ENCODE peak calls at places on chromosomes 12 and 14, in five cellular contexts. Z is ovary, X is fibroblast of lung, T is heart right ventricle, V is suprapubic skin. H is an unnamed sample.

GRCh38 chr12:87813476-87814234 is 215.5 kb downstream of the C12orf50 start:
- DNase-seq in Z (no peak), X (peak), T (no peak), V (no peak), H (no peak)

GRCh38 chr14:31229638-31230229 is 22.1 kb upstream of the HECTD1 start:
- DNase-seq in Z (peak), X (peak), T (peak), V (peak), H (no peak)

GRCh38 chr12:40829738-40830144 is 137.5 kb downstream of the CNTN1 start:
- DNase-seq in Z (no peak), X (no peak), T (no peak), V (no peak), H (no peak)

GRCh38 chr12:115790526-115790925 is 487.0 kb downstream of the MED13L start:
- DNase-seq in Z (no peak), X (no peak), T (no peak), V (no peak), H (no peak)

GRCh38 chr14:94441130-94441529 is 11.5 kb downstream of the SERPINA11 start:
- DNase-seq in Z (no peak), X (no peak), T (no peak), V (no peak), H (no peak)

GRCh38 chr14:103428732-103429556 is 43.7 kb downstream of the MARK3 start:
- DNase-seq in Z (no peak), X (no peak), T (no peak), V (no peak), H (no peak)

GRCh38 chr12:3130053-3130805 is 53.0 kb downstream of the TSPAN9 start:
- DNase-seq in Z (no peak), X (peak), T (peak), V (no peak), H (no peak)

GRCh38 chr12:91877461-91878230 is 268.0 kb downstream of the BTG1 start:
- DNase-seq in Z (no peak), X (no peak), T (no peak), V (no peak), H (no peak)

GRCh38 chr12:69570000-69570516 is 15.2 kb upstream of the CCT2 start:
- DNase-seq in Z (no peak), X (no peak), T (no peak), V (no peak), H (no peak)

GRCh38 chr14:92900660-92901059 is 22.3 kb upstream of the CHGA start:
- DNase-seq in Z (no peak), X (no peak), T (no peak), V (no peak), H (no peak)

GRCh38 chr14:73888460-73888725 is 1.7 kb downstream of the ZNF410 start:
- DNase-seq in Z (no peak), X (no peak), T (no peak), V (no peak), H (no peak)

GRCh38 chr12:99809921-99810320 is 162.4 kb downstream of the GARIN6 start:
- DNase-seq in Z (no peak), X (no peak), T (no peak), V (no peak), H (no peak)

GRCh38 chr12:27284751-27285150 is 40.7 kb downstream of the STK38L start:
- DNase-seq in Z (no peak), X (peak), T (no peak), V (no peak), H (no peak)

GRCh38 chr14:34172477-34173368 is 221.8 kb upstream of the EGLN3 start:
- DNase-seq in Z (no peak), X (no peak), T (no peak), V (no peak), H (no peak)

GRCh38 chr14:86052868-86053267 is 522.9 kb downstream of the FLRT2 start:
- DNase-seq in Z (no peak), X (no peak), T (no peak), V (no peak), H (no peak)

GRCh38 chr14:53355581-53356112 is 202.5 kb upstream of the DDHD1 start:
- DNase-seq in Z (no peak), X (peak), T (no peak), V (no peak), H (no peak)

GRCh38 chr12:1443421-1444141 is 150.8 kb downstream of the FBXL14 start:
- DNase-seq in Z (no peak), X (peak), T (no peak), V (no peak), H (no peak)

GRCh38 chr14:105776924-105777323 is 250.5 kb downstream of the TMEM121 start:
- DNase-seq in Z (no peak), X (no peak), T (no peak), V (no peak), H (no peak)

GRCh38 chr14:103528158-103528511 is 861 bp upstream of the TRMT61A start:
- DNase-seq in Z (no peak), X (peak), T (peak), V (no peak), H (no peak)

GRCh38 chr12:58933068-58933681 is 12.9 kb upstream of the LRIG3 start:
- DNase-seq in Z (no peak), X (no peak), T (no peak), V (no peak), H (no peak)

GRCh38 chr12:46921754-46922113 is 95.9 kb upstream of the SLC38A4 start:
- DNase-seq in Z (no peak), X (peak), T (no peak), V (no peak), H (no peak)

GRCh38 chr14:70281938-70282337 is 77.5 kb downstream of the COX16 start:
- DNase-seq in Z (no peak), X (no peak), T (no peak), V (no peak), H (no peak)

GRCh38 chr14:71824816-71825215 is 107.4 kb upstream of the RGS6 start:
- DNase-seq in Z (no peak), X (no peak), T (no peak), V (no peak), H (no peak)

GRCh38 chr12:45216983-45217485 is 1.1 kb downstream of the ANO6 start:
- DNase-seq in Z (no peak), X (no peak), T (no peak), V (no peak), H (no peak)

GRCh38 chr12:1760566-1761382 is 59.6 kb upstream of the LRTM2 start:
- DNase-seq in Z (no peak), X (peak), T (no peak), V (no peak), H (no peak)

GRCh38 chr14:24837280-24838046 is 203.5 kb upstream of the GZMB start:
- DNase-seq in Z (no peak), X (no peak), T (no peak), V (no peak), H (no peak)

GRCh38 chr14:22887990-22888378 is 5.0 kb downstream of the REM2 start:
- DNase-seq in Z (no peak), X (no peak), T (no peak), V (no peak), H (no peak)

GRCh38 chr12:94805749-94806148 is 155.4 kb upstream of the TMCC3 start:
- DNase-seq in Z (no peak), X (peak), T (no peak), V (no peak), H (no peak)

GRCh38 chr14:100038065-100038464 is 27.2 kb upstream of the EVL start:
- DNase-seq in Z (no peak), X (no peak), T (no peak), V (no peak), H (no peak)

GRCh38 chr14:100033347-100034052 is 31.7 kb upstream of the EVL start:
- DNase-seq in Z (no peak), X (no peak), T (no peak), V (no peak), H (no peak)

GRCh38 chr14:100037351-100037750 is 27.9 kb upstream of the EVL start:
- DNase-seq in Z (no peak), X (peak), T (no peak), V (no peak), H (peak)

GRCh38 chr14:100032749-100033148 is 32.5 kb upstream of the EVL start:
- DNase-seq in Z (no peak), X (no peak), T (no peak), V (no peak), H (no peak)

GRCh38 chr14:100035700-100036099 is 29.5 kb upstream of the EVL start:
- DNase-seq in Z (no peak), X (no peak), T (no peak), V (no peak), H (no peak)
- TF ChIP-seq CTCF in Z (no peak), X (no peak), T (no peak), V (no peak), H (no peak)

GRCh38 chr12:49092086-49092815 is 2.4 kb downstream of the DHH start:
- DNase-seq in Z (peak), X (no peak), T (peak), V (no peak), H (peak)
- TF ChIP-seq CTCF in Z (no peak), X (peak), T (no peak), V (peak), H (no peak)

GRCh38 chr12:97275261-97276197 is 187.1 kb upstream of the RMST start:
- DNase-seq in Z (no peak), X (no peak), T (no peak), V (no peak), H (peak)
- TF ChIP-seq CTCF in Z (no peak), X (no peak), T (no peak), V (no peak), H (no peak)

GRCh38 chr12:53777936-53778644 is 26.3 kb upstream of the CISTR start:
- DNase-seq in Z (no peak), X (peak), T (no peak), V (no peak), H (no peak)
- TF ChIP-seq CTCF in Z (no peak), X (no peak), T (no peak), V (no peak), H (no peak)

DNA sequence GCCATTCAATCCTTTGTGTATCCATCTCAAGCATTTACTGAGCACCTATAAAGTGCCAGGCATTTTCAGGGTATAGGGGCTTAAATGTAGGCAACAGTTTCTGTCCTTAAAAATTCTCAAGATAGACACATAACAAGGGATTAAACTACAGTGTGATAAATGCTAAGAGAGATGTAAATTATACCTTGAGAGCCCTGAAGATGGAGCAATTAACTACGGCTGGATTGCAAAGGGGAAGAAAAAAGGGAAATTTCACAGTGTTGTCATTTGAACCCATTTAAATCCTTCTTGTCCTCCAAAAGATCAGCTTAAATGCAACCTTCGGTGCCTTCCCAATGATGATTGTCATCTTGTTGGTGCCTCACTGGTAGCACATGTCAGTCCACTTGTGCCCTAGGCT is 11.5 kb upstream of the IL26 start:
- DNase-seq in Z (no peak), X (peak), T (no peak), V (no peak), H (no peak)
- TF ChIP-seq CTCF in Z (no peak), X (peak), T (no peak), V (no peak), H (no peak)

DNA sequence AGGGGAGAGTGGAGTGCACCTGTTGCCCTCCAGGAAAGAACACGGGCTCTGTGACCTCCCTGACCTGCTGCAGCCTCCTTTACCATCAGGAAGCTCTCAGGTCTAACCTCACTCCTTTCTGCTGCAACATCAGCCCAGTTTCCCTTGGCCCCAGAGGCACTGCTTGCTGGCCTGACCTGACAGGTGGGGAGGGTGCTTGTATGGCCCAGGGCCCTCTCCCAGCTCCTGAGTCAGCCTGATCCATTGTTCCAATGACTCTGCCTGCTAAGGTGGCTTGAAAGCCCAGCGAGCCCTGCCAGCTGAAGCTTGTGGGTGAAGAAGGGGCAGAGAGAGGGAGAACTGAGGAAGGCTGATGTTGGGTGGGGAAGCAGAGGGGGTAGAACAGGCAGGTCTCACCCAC is 13.2 kb upstream of the KRT78 start:
- DNase-seq in Z (no peak), X (no peak), T (no peak), V (no peak), H (no peak)
- TF ChIP-seq CTCF in Z (no peak), X (no peak), T (no peak), V (no peak), H (no peak)

GRCh38 chr14:97010491-97011160 is 213.4 kb downstream of the VRK1 start:
- DNase-seq in Z (no peak), X (no peak), T (no peak), V (no peak), H (no peak)
- TF ChIP-seq CTCF in Z (no peak), X (no peak), T (no peak), V (no peak), H (no peak)

GRCh38 chr12:123678981-123679380 is 8.1 kb downstream of the TCTN2 start:
- DNase-seq in Z (no peak), X (no peak), T (no peak), V (no peak), H (no peak)
- TF ChIP-seq CTCF in Z (no peak), X (no peak), T (no peak), V (no peak), H (no peak)

DNA sequence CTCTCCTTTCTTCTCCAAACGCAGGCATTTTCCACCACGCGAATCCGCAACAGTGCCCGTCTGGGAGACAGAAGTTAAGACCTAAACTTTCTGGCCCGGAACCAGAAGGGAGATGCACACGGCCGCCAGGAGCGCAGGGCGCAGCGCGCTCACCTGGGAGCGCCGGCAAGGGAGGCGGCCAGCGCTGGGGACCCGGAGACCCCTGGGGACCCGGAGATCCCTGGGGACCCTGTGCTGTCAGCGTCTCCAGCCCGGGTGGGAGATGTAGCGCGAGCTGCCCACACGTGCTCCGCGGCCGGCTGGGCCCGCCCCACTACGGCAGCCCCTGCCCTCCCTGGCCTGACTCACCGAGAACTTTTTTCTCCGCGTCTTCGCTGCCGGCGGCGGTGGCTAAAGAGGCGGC is 620 bp downstream of the YBX3 start:
- DNase-seq in Z (peak), X (peak), T (peak), V (no peak), H (peak)
- TF ChIP-seq CTCF in Z (peak), X (no peak), T (no peak), V (no peak), H (no peak)

GRCh38 chr14:77599894-77600293 is 16.5 kb downstream of the SPTLC2 start:
- DNase-seq in Z (no peak), X (no peak), T (no peak), V (no peak), H (no peak)

GRCh38 chr14:77601846-77602609 is 14.4 kb downstream of the SPTLC2 start:
- DNase-seq in Z (no peak), X (no peak), T (no peak), V (no peak), H (no peak)

GRCh38 chr14:77605392-77605978 is 11.0 kb downstream of the SPTLC2 start:
- DNase-seq in Z (no peak), X (no peak), T (no peak), V (no peak), H (no peak)

GRCh38 chr14:77603031-77603430 is 13.4 kb downstream of the SPTLC2 start:
- DNase-seq in Z (no peak), X (no peak), T (no peak), V (no peak), H (no peak)

DNA sequence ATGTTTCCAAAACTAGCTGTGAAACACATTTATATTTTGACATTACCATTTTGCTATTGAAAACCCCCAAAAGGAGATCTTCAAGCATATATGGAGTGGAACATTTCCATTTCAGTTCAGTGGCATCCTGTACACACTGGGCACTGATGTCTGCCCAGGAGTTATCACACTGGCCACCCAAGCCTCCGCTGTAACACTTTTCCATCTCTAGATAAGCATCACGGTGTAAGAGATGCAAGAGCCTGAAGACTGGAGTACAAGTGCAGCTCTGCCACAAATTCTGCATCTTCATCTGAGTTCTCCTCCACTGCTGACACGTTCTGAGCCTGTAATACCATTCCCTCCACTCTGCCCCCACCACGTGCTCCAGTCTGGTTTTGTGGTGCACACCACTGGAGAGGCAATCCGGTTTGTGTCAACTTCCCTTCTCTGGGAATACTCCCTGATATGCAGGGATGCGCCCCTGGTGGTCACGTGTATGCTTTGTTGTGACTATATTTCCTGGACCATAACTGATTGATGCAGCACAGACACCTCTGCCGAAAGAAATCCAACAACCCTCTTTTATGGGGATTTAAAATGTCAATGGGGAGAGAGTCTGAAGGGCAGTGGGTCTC is 12.7 kb downstream of the SPTLC2 start:
- DNase-seq in Z (no peak), X (peak), T (no peak), V (no peak), H (no peak)
- TF ChIP-seq CTCF in Z (no peak), X (peak), T (no peak), V (peak), H (peak)

H was measured in mesothelial cell of epicardium.